ENCODE peak calls at places on chromosomes 3 and 15, in six cellular contexts. O is astrocyte, A is neural progenitor cell, F is neuronal stem cell, J is mammary epithelial cell, D is pancreas. V is an unnamed sample. For H3K4me1, the result is how much of the 10 kb centered on the place peaks cover.

GRCh38 chr3:36729204-36730056 is 34.9 kb downstream of the DCLK3 start:
- DNase-seq in O (peak), A (peak), F (peak), J (peak), D (no peak), V (peak)

GRCh38 chr3:167466961-167467360 is 6.9 kb downstream of the SERPINI2 start:
- DNase-seq in O (no peak), A (no peak), F (no peak), J (no peak), D (no peak), V (no peak)

GRCh38 chr3:72384602-72385001 is 463.6 kb downstream of the SHQ1 start:
- DNase-seq in O (no peak), A (no peak), F (no peak), J (no peak), D (no peak), V (no peak)

GRCh38 chr3:129007792-129008191 is 6.7 kb downstream of the EFCC1 start:
- DNase-seq in O (no peak), A (no peak), F (no peak), J (no peak), D (no peak), V (no peak)

GRCh38 chr15:59594493-59594942 is 17.1 kb upstream of the GCNT3 start:
- DNase-seq in O (peak), A (no peak), F (no peak), J (peak), D (no peak), V (no peak)

GRCh38 chr3:86794336-86795065 is 196.4 kb downstream of the VGLL3 start:
- DNase-seq in O (peak), A (no peak), F (no peak), J (no peak), D (no peak), V (no peak)

GRCh38 chr3:173744479-173744878 is 346.9 kb downstream of the NLGN1 start:
- DNase-seq in O (no peak), A (no peak), F (no peak), J (no peak), D (no peak), V (no peak)

GRCh38 chr3:151210676-151211381 is 7.8 kb upstream of the GPR171 start:
- DNase-seq in O (no peak), A (peak), F (no peak), J (no peak), D (no peak), V (no peak)

GRCh38 chr3:187677604-187678003 is 7.4 kb upstream of the SST start:
- DNase-seq in O (peak), A (no peak), F (no peak), J (no peak), D (no peak), V (no peak)

GRCh38 chr3:50274371-50275104 is 4.3 kb upstream of the LSMEM2 start:
- DNase-seq in O (no peak), A (peak), F (no peak), J (peak), D (peak), V (peak)

GRCh38 chr15:35626531-35626930 is 80.6 kb upstream of the DPH6 start:
- DNase-seq in O (peak), A (no peak), F (no peak), J (no peak), D (no peak), V (no peak)

GRCh38 chr3:24683511-24684384 is 189.1 kb upstream of the THRB start:
- DNase-seq in O (peak), A (peak), F (peak), J (peak), D (no peak), V (no peak)

GRCh38 chr3:100463002-100463401 is 29.4 kb upstream of the TMEM45A start:
- DNase-seq in O (peak), A (peak), F (peak), J (peak), D (no peak), V (peak)

DNA sequence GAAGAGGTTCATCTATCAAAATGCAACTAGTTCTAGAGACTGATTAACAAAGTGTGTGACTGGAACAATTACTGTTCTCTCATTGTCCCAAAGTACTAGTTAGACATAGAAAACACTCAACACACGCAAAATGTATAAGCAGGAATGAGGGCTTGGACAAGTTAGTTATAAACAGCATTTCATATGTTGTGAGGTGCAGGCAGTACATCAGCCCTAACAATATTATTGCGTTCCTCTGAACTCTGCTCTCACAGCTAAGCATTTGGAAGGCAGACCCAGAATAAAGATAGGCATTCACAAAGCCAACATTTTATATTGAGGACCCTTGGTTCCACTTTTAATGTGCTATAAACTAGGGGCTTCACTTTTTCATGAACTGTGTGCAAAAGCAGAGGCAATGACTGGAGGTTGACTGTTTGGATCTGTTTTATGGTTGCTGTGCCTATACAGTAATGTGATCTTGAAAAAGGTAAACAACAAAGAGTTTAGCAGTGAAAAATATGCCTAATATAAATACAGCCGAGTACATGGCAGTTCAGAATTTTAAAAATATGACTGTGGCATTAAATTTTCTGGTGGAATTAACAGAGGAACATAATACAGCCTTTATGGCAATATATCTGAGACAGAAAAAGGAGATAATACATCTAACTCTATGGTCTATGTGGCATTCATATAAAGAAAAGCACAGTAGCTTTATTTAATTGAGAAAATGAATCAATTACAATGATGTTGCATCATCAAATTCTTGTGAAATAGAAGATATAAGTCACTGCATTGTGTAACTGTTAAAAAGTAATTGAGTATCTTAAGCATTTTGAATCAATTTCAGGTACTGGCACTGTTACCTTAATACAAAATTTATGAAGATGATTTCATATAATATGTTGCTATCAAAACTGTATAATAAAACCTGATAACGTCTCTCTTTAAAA is 80.0 kb upstream of the SKOR1 start:
- DNase-seq in O (no peak), A (no peak), F (no peak), J (peak), D (no peak), V (no peak)
- H3K4me1 ChIP-seq in O (under half), A (under half), F (under half), J (under half), D (under half), V (under half)

GRCh38 chr15:40772014-40772413 is 2.2 kb downstream of the C15orf62 start:
- DNase-seq in O (no peak), A (no peak), F (no peak), J (no peak), D (peak), V (no peak)
- H3K4me1 ChIP-seq in O (under half), A (under half), F (under half), J (under half), D (under half), V (under half)

GRCh38 chr3:45597166-45597565 is 2.6 kb downstream of the LIMD1 start:
- DNase-seq in O (peak), A (no peak), F (no peak), J (no peak), D (no peak), V (no peak)
- H3K4me1 ChIP-seq in O (under half), A (under half), F (under half), J (under half), D (under half), V (under half)

GRCh38 chr3:32557640-32558352 is 12.9 kb downstream of the DYNC1LI1 start:
- DNase-seq in O (no peak), A (no peak), F (no peak), J (no peak), D (no peak), V (no peak)
- H3K4me1 ChIP-seq in O (under half), A (under half), F (under half), J (under half), D (under half), V (under half)

V was measured in SJSA1.